ENCODE peak calls at places on chromosomes 5 and 9, in seven cellular contexts. K is heart left ventricle, G is lower lobe of right lung, I is esophagus squamous epithelium, Q is fibroblast of lung, O is gastrocnemius medialis, N is prostate gland. F is an unnamed sample.

GRCh38 chr9:752681-753200 is 88.8 kb upstream of the DMRT1 start:
- DNase-seq in O (no peak), N (no peak), G (no peak), K (no peak), Q (no peak), I (no peak), F (no peak)

GRCh38 chr9:103301051-103301450 is 305.9 kb downstream of the CYLC2 start:
- DNase-seq in G (no peak), N (no peak), Q (no peak), I (no peak), O (no peak), K (no peak), F (no peak)

GRCh38 chr9:97557606-97558095 is 56.2 kb downstream of the TMOD1 start:
- DNase-seq in K (peak; percentile 69), N (peak; percentile 28), Q (peak; percentile 53), I (no peak), G (peak; percentile 57), O (peak; percentile 86), F (peak; percentile 73)

GRCh38 chr9:74742792-74743389 is 144.8 kb downstream of the TRPM6 start:
- DNase-seq in O (no peak), G (no peak), N (no peak), I (no peak), K (no peak), Q (peak; percentile 63), F (no peak)

GRCh38 chr5:103801681-103802080 is 239.1 kb upstream of the NUDT12 start:
- DNase-seq in Q (peak; percentile 8), N (no peak), I (no peak), K (no peak), O (no peak), G (no peak), F (no peak)

GRCh38 chr5:136174021-136174659 is 18.8 kb downstream of the SMIM32 start:
- DNase-seq in K (no peak), O (no peak), I (no peak), N (no peak), Q (peak; percentile 79), G (no peak), F (no peak)

GRCh38 chr9:87742813-87743428 is 17.0 kb downstream of the CTSL start:
- DNase-seq in K (no peak), Q (peak; percentile 21), I (no peak), O (no peak), N (no peak), G (no peak), F (no peak)

GRCh38 chr9:137612741-137613142 is 6.1 kb upstream of the EHMT1 start:
- DNase-seq in K (no peak), O (no peak), G (no peak), Q (no peak), N (no peak), I (no peak), F (no peak)

GRCh38 chr5:66793049-66793448 is 196.9 kb downstream of the MAST4 start:
- DNase-seq in I (no peak), G (no peak), Q (no peak), K (no peak), N (no peak), O (no peak), F (no peak)

GRCh38 chr5:136080483-136081180 is 51.8 kb downstream of the TGFBI start:
- DNase-seq in G (peak; percentile 91), N (peak; percentile 46), K (peak; percentile 86), Q (peak; percentile 93), I (peak; percentile 22), O (peak; percentile 56), F (peak; percentile 85)

GRCh38 chr5:58259685-58260152 is 200.2 kb downstream of the PLK2 start:
- DNase-seq in I (no peak), O (no peak), K (no peak), G (no peak), N (no peak), Q (peak; percentile 58), F (no peak)

GRCh38 chr5:106127341-106127781 is 1543.4 kb downstream of the EFNA5 start:
- DNase-seq in G (no peak), N (no peak), I (no peak), K (no peak), O (no peak), Q (no peak), F (no peak)

GRCh38 chr9:8845376-8845775 is 1045.8 kb upstream of the DMAC1 start:
- DNase-seq in I (no peak), N (no peak), O (no peak), Q (no peak), K (peak; percentile 58), G (no peak), F (no peak)

GRCh38 chr5:16465544-16466432 is at the start of gene ZNF622:
- DNase-seq in O (peak; percentile 87), K (peak; percentile 92), Q (peak; percentile 88), I (peak; percentile 54), N (peak; percentile 91), G (peak; percentile 95), F (peak; percentile 90)
- H3K4me1 ChIP-seq in O (peaks cover 85% of the 10 kb centered on the region), K (peaks cover 35% of the 10 kb centered on the region), Q (peaks cover 23% of the 10 kb centered on the region), I (peaks cover 12% of the 10 kb centered on the region), N (peaks cover 9% of the 10 kb centered on the region), G (peaks cover 60% of the 10 kb centered on the region), F (peaks cover 77% of the 10 kb centered on the region)

GRCh38 chr9:113998529-113999255 is 79.4 kb downstream of the AMBP start:
- DNase-seq in I (no peak), Q (peak; percentile 18), G (no peak), N (no peak), O (no peak), K (peak; percentile 16), F (no peak)
- TF ChIP-seq CTCF in I (no peak), Q (peak; percentile 43), G (no peak), N (no peak), O (no peak), K (no peak), F (no peak)

DNA sequence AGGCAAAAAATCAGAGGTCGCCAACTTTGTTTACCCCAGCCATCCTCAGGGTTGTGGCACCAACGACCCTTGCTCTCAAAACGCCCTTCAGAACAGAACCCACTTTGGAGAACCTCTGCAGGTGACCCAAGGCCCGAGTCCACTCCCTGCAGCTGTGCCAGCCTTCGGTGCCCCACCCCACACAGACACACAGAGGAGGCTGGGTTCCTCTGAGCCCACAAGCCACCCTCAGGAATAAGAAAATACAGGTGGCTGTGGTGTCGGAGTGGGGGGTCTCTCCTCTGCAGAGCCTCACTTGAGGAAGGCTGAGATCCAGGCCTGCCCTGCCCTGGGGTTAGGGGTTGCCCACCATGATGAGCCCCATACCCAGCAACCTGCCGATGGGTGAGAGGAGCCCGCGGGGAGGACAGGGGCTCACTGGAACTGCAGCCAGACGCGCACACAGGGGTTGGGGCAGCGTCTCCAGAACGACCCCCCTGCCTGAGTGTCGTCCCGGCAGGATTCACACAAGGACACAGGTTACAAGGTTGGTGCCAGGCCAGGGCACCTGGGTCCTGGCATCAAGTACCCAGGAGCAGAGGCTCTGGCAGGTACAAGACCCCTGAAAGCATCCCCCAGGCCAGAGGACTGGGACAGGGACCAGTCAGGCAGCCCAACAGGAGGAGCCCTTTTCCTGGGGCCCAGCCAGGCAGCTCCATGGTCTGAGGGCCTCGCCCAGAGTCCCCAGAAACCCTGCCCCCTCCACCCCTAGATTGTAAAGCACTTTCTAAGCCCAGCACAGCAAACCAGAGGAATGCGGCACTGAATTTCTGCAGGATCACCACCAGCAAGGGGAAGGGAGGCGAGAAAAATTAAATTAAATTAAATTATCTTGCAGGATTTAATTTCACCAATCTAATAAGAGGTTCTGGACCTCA is 40.0 kb downstream of the NACC2 start:
- DNase-seq in I (no peak), G (no peak), K (no peak), O (no peak), Q (no peak), N (no peak), F (no peak)
- H3K4me1 ChIP-seq in I (peaks cover 33% of the 10 kb centered on the region), G (peaks cover 70% of the 10 kb centered on the region), K (peaks cover 51% of the 10 kb centered on the region), O (peaks cover 45% of the 10 kb centered on the region), Q (peaks cover 11% of the 10 kb centered on the region), N (peaks cover 13% of the 10 kb centered on the region), F (peaks cover 42% of the 10 kb centered on the region)

GRCh38 chr5:143156556-143156955 is 246.9 kb downstream of the NR3C1 start:
- DNase-seq in N (no peak), G (no peak), K (no peak), I (no peak), Q (no peak), O (no peak), F (peak; percentile 20)

GRCh38 chr5:143153332-143154119 is 250.0 kb downstream of the NR3C1 start:
- DNase-seq in Q (peak; percentile 97), G (no peak), K (peak; percentile 66), N (peak; percentile 30), I (no peak), O (peak; percentile 72), F (peak; percentile 86)

GRCh38 chr5:143154495-143155375 is 248.8 kb downstream of the NR3C1 start:
- DNase-seq in O (no peak), G (no peak), K (no peak), N (no peak), Q (peak; percentile 53), I (no peak), F (no peak)

GRCh38 chr5:143152445-143152844 is 251.0 kb downstream of the NR3C1 start:
- DNase-seq in O (no peak), N (no peak), G (no peak), K (no peak), Q (no peak), I (no peak), F (no peak)

GRCh38 chr5:143155445-143155844 is 248.0 kb downstream of the NR3C1 start:
- DNase-seq in G (no peak), Q (no peak), O (no peak), N (no peak), I (no peak), K (no peak), F (no peak)
- TF ChIP-seq CTCF in G (no peak), Q (no peak), O (no peak), N (no peak), I (no peak), K (no peak), F (no peak)